ENCODE peak calls at places on chromosomes 1 and 21, in six cellular contexts. A is activated T-helper 1 cell treated with Interleukin-2 at 50 U/mL for 16 hours, K is iPS DF 19.7, Q is NT2/D1, S is AG08396, F is HT1080. I is an unnamed sample.

GRCh38 chr1:165381745-165382530 is 25.4 kb upstream of the LMX1A start:
- DNase-seq in F (no peak), S (no peak), A (no peak), Q (no peak), K (no peak), I (no peak)

GRCh38 chr1:214500349-214501055 is 50.9 kb downstream of the PTPN14 start:
- DNase-seq in F (no peak), S (no peak), A (no peak), K (no peak), Q (no peak), I (no peak)

GRCh38 chr1:70495370-70495769 is 84.3 kb downstream of the CTH start:
- DNase-seq in K (no peak), A (no peak), F (no peak), S (no peak), Q (no peak), I (no peak)

GRCh38 chr1:34479731-34480130 is 275.1 kb upstream of the GJB5 start:
- DNase-seq in F (no peak), K (no peak), S (no peak), A (no peak), Q (peak; percentile 13), I (no peak)

GRCh38 chr1:2609271-2610035 is 22.9 kb downstream of the PRXL2B start:
- DNase-seq in A (no peak), Q (no peak), F (no peak), K (no peak), S (no peak), I (no peak)

GRCh38 chr1:96116707-96117106 is 604.9 kb upstream of the PTBP2 start:
- DNase-seq in F (peak; percentile 3), K (no peak), A (no peak), Q (no peak), S (no peak), I (no peak)

GRCh38 chr1:173970252-173970651 is 51.9 kb downstream of the RC3H1 start:
- DNase-seq in F (no peak), A (no peak), K (no peak), S (no peak), Q (no peak), I (no peak)

GRCh38 chr1:2504224-2504948 is 22.0 kb downstream of the PANK4 start:
- DNase-seq in F (no peak), A (no peak), K (no peak), Q (no peak), S (peak; percentile 64), I (no peak)

GRCh38 chr1:166906647-166907046 is 30.6 kb upstream of the TADA1 start:
- DNase-seq in Q (no peak), F (no peak), S (no peak), A (no peak), K (no peak), I (no peak)

GRCh38 chr1:59498640-59499039 is 201.7 kb downstream of the FGGY start:
- DNase-seq in A (no peak), Q (no peak), K (no peak), S (no peak), F (peak; percentile 45), I (peak; percentile 93)

GRCh38 chr1:110565565-110565964 is 40.6 kb downstream of the KCNA2 start:
- DNase-seq in Q (no peak), S (no peak), K (no peak), A (no peak), F (no peak), I (no peak)

GRCh38 chr21:46411691-46412090 is 47.0 kb upstream of the DIP2A start:
- DNase-seq in A (no peak), S (no peak), F (no peak), K (no peak), Q (no peak), I (no peak)

GRCh38 chr1:187283984-187284383 is 455.2 kb downstream of the PLA2G4A start:
- DNase-seq in K (no peak), Q (no peak), S (no peak), F (no peak), A (no peak), I (no peak)

GRCh38 chr1:234532511-234532922 is 53.5 kb upstream of the TARBP1 start:
- DNase-seq in K (no peak), S (no peak), Q (no peak), A (no peak), F (no peak), I (no peak)

GRCh38 chr1:80036690-80037432 is 1030.3 kb upstream of the ADGRL4 start:
- DNase-seq in A (no peak), F (no peak), K (no peak), S (no peak), Q (no peak), I (no peak)

GRCh38 chr1:23385119-23385621 is 15.5 kb upstream of the ZNF436 start:
- DNase-seq in K (no peak), Q (no peak), F (no peak), S (no peak), A (no peak), I (peak; percentile 45)

GRCh38 chr21:33069994-33070811 is at the start of gene OLIG1:
- DNase-seq in A (no peak), S (peak; percentile 35), F (no peak), K (no peak), Q (peak; percentile 76), I (peak; percentile 62)

I was measured in kidney tubule cell.